ENCODE peak calls at places on chromosomes 6 and 20, in five cellular contexts. V is Peyer's patch, L is HL-60, Z is caudate nucleus, Q is upper lobe of right lung. Y is an unnamed sample.

GRCh38 chr20:1478566-1478965 is 11.9 kb upstream of the NSFL1C start:
- DNase-seq in Z (no peak), V (no peak), Q (no peak), L (no peak), Y (no peak)

GRCh38 chr6:105363100-105363754 is 39.7 kb downstream of the PREP start:
- DNase-seq in L (no peak), Q (no peak), V (no peak), Z (no peak), Y (no peak)

GRCh38 chr6:78347191-78347916 is 520.0 kb upstream of the IRAK1BP1 start:
- DNase-seq in L (no peak), Q (no peak), Z (no peak), V (no peak), Y (no peak)

GRCh38 chr20:11755071-11755881 is 162.4 kb upstream of the BTBD3 start:
- DNase-seq in Z (peak; percentile 5), V (no peak), L (no peak), Q (no peak), Y (no peak)

GRCh38 chr20:53370345-53370961 is 223.2 kb downstream of the ZNF217 start:
- DNase-seq in Q (no peak), L (no peak), V (no peak), Z (no peak), Y (no peak)

GRCh38 chr20:63699466-63700198 is 3.2 kb downstream of the TNFRSF6B start:
- DNase-seq in V (peak; percentile 45), Q (no peak), Z (no peak), L (no peak), Y (no peak)

GRCh38 chr20:17680128-17680835 is 1.8 kb downstream of the RRBP1 start:
- DNase-seq in V (peak; percentile 75), L (peak; percentile 19), Q (peak; percentile 82), Z (no peak), Y (peak; percentile 47)

GRCh38 chr20:59831024-59831900 is 102.2 kb downstream of the SYCP2 start:
- DNase-seq in L (no peak), V (peak; percentile 64), Z (no peak), Q (no peak), Y (peak; percentile 39)

GRCh38 chr6:89410231-89411018 is 1.6 kb downstream of the RRAGD start:
- DNase-seq in Q (no peak), V (no peak), L (no peak), Z (no peak), Y (no peak)

GRCh38 chr20:57505991-57506390 is 18.9 kb downstream of the CTCFL start:
- DNase-seq in Q (no peak), L (no peak), Z (no peak), V (no peak), Y (no peak)

GRCh38 chr6:151679081-151679480 is 128.4 kb upstream of the ESR1 start:
- DNase-seq in Z (no peak), Q (no peak), L (no peak), V (no peak), Y (no peak)

GRCh38 chr6:83192871-83193746 is at the start of the genes PGM3 and RWDD2A:
- DNase-seq in V (peak; percentile 95), L (peak; percentile 85), Z (peak; percentile 83), Q (peak; percentile 97), Y (peak; percentile 85)

GRCh38 chr6:44534291-44534690 is 146.8 kb downstream of the CDC5L start:
- DNase-seq in V (no peak), L (no peak), Q (no peak), Z (no peak), Y (no peak)

GRCh38 chr6:128560966-128561365 is 40.6 kb upstream of the PTPRK start:
- DNase-seq in Q (no peak), V (no peak), Z (no peak), L (no peak), Y (no peak)

GRCh38 chr20:58619847-58620431 is 31.1 kb upstream of the STX16 start:
- DNase-seq in Z (no peak), V (peak; percentile 13), Q (no peak), L (no peak), Y (no peak)

GRCh38 chr6:90412538-90413369 is 116.1 kb upstream of the BACH2 start:
- DNase-seq in L (no peak), Q (no peak), V (no peak), Z (no peak), Y (no peak)

GRCh38 chr6:101454106-101454676 is 60.7 kb downstream of the GRIK2 start:
- DNase-seq in Q (no peak), Z (no peak), L (no peak), V (no peak), Y (no peak)

GRCh38 chr6:106084106-106084963 is 1.8 kb upstream of the PRDM1 start:
- DNase-seq in Z (no peak), Q (no peak), L (peak; percentile 80), V (no peak), Y (no peak)

GRCh38 chr6:142207265-142207877 is 60.3 kb downstream of the VTA1 start:
- DNase-seq in V (peak; percentile 51), Z (no peak), Q (no peak), L (peak; percentile 40), Y (no peak)

GRCh38 chr6:34044945-34045595 is 100.8 kb downstream of the GRM4 start:
- DNase-seq in V (no peak), L (no peak), Z (no peak), Q (no peak), Y (no peak)

GRCh38 chr20:13809855-13810254 is 25.0 kb downstream of the NDUFAF5 start:
- DNase-seq in L (no peak), Q (no peak), Z (no peak), V (no peak), Y (no peak)

GRCh38 chr20:54172532-54172855 is 1.3 kb downstream of the CYP24A1 start:
- DNase-seq in Z (no peak), Q (no peak), L (no peak), V (no peak), Y (no peak)

GRCh38 chr20:62796699-62797491 is 622 bp downstream of the MRGBP start:
- DNase-seq in Q (no peak), V (no peak), Z (no peak), L (no peak), Y (no peak)

GRCh38 chr6:40419377-40419776 is 167.8 kb downstream of the LRFN2 start:
- DNase-seq in V (no peak), L (no peak), Z (no peak), Q (no peak), Y (no peak)

GRCh38 chr20:37627060-37627766 is 66.6 kb upstream of the CTNNBL1 start:
- DNase-seq in V (no peak), Z (no peak), L (peak; percentile 21), Q (no peak), Y (no peak)

DNA sequence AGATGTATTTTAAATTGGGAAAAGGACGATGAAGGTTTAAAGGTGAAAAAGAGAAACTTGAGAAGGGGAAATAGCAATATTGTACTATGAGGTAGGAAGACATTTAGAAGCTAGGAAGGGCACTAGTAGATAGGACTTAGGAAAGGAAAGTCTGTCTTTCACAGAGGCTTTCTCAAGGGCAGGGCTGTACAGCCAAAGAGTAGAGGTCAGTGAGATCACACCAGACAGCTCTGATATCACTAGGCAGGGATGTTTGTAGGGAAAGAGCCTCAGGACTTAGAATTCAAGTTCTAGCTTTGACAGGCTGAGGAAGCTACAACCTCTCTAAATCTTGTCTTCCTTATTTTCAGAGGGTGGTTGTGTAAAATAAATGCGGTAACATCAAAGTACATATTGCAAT is 160.4 kb upstream of the SLC22A16 start:
- DNase-seq in L (no peak), V (no peak), Z (no peak), Q (no peak), Y (no peak)
- H3K27ac ChIP-seq in L (no peak overlapping the region), V (no peak overlapping the region), Z (no peak overlapping the region), Q (no peak overlapping the region), Y (no peak overlapping the region)

DNA sequence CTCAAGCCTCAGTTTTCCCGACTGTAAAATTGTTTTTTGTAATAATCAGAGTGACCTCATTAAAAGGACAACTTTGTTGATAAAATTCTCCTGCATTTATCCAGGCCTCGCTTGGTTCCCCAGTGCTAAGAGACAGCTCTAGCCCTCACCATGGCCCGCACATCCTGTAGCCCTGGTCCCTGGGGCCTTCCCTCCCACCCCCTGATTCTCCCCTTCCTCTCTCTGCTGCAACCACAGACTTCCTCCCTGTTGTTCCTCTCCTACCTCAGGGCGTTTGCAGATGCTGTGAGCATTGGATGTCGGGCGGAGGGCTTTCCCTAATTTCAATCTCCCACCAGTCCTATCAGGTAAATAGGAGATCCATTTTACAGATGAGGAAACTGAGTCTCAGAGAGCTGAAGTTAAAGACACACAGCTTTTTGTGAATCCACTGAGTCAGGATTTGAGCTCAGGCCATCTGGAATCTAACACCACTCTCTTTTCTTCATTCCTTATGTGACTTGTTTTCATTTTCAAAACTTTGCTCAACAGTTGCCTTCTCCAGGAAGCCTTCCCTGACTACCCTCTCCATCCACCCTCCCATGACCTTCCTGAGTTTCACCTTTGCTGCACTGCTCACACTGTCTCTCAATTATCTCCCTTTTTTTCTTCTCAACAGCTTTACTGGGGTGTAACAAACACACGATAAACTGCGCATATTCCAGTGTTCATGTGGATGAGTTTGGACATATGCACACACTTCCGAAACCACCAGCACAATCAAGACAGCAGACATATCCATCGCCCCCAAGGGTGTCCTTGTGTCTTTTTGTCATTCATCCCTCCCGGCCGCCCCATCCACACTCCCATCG is 107.1 kb downstream of the CEBPB start:
- DNase-seq in V (no peak), Q (no peak), Z (no peak), L (peak; percentile 83), Y (no peak)
- H3K27ac ChIP-seq in V (peak overlapping the region; percentile 27), Q (peak overlapping the region; percentile 68), Z (peak overlapping the region; percentile 6), L (no peak overlapping the region), Y (no peak overlapping the region)

GRCh38 chr6:153162646-153163045 is 31.6 kb upstream of the RGS17 start:
- DNase-seq in L (no peak), Q (no peak), Z (no peak), V (no peak), Y (no peak)

GRCh38 chr6:153167026-153167891 is 36.2 kb upstream of the RGS17 start:
- DNase-seq in V (no peak), L (no peak), Q (no peak), Z (no peak), Y (no peak)

GRCh38 chr6:153170511-153170910 is 39.4 kb upstream of the RGS17 start:
- DNase-seq in V (no peak), Z (no peak), L (no peak), Q (no peak), Y (no peak)

GRCh38 chr6:153172815-153173214 is 41.7 kb upstream of the RGS17 start:
- DNase-seq in V (no peak), L (no peak), Z (no peak), Q (no peak), Y (no peak)

DNA sequence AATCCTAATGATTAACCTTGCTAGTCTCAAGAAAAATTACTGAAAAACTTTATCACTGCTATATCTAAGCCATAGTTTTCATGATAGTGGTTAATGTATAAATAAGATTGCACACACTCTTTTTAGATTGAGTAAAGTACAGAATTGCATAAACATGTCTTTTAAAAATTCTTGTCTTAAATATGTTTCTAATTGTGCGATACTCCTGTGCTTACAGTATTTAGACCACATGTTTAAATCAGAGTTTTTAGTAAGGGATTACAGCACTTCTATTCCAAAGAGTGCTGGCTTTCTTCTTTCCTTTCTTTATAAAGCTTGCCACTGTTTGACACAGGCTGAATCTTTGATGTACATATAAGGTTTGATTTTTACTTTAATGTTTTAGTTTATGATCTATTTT is 36.8 kb upstream of the RGS17 start:
- DNase-seq in Q (no peak), Z (no peak), L (no peak), V (no peak), Y (no peak)
- H3K27ac ChIP-seq in Q (no peak overlapping the region), Z (no peak overlapping the region), L (no peak overlapping the region), V (no peak overlapping the region), Y (no peak overlapping the region)

DNA sequence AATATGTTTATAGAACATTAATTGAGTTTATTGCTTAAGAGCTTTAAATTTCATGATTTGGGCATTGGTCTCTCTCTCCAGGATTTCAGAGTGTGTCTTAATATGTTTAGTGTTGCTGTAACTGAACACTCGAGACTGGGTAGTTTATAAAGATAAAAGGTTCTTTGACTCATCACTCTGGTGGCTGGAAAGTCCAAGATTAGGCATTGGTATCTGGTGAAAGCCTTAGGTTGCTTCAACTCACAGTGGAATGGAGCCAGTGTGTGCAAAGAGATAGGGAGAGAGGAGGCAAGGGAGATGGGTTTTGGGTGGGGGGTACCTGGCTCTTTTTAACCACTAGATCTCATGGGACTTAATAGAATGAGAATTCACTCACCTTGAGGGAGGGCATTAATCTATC is 35.6 kb upstream of the DTNBP1 start:
- DNase-seq in V (no peak), L (no peak), Z (no peak), Q (no peak), Y (no peak)
- H3K27ac ChIP-seq in V (no peak overlapping the region), L (no peak overlapping the region), Z (no peak overlapping the region), Q (no peak overlapping the region), Y (no peak overlapping the region)